ENCODE peak calls at places on chromosomes 13 and 19, in four cellular contexts. C is T-helper 17 cell, E is fibroblast of pulmonary artery, L is midbrain. D is an unnamed sample.

GRCh38 chr19:410243-410781 is 1.4 kb upstream of the C2CD4C start:
- DNase-seq in C (no peak), E (no peak), L (no peak), D (no peak)

GRCh38 chr19:13006431-13007281 is 11.4 kb downstream of the NFIX start:
- DNase-seq in C (no peak), E (no peak), L (no peak), D (no peak)

GRCh38 chr19:40282920-40283319 is 2.2 kb downstream of the AKT2 start:
- DNase-seq in C (no peak), E (no peak), L (no peak), D (no peak)

GRCh38 chr19:34985249-34986022 is 14.7 kb upstream of the GRAMD1A start:
- DNase-seq in C (no peak), E (peak; percentile 81), L (no peak), D (no peak)

GRCh38 chr13:97810152-97810551 is 143.3 kb upstream of the IPO5 start:
- DNase-seq in C (no peak), E (peak; percentile 50), L (peak; percentile 30), D (no peak)

GRCh38 chr13:98525852-98526512 is 50.9 kb downstream of the STK24 start:
- DNase-seq in C (no peak), E (no peak), L (no peak), D (no peak)

GRCh38 chr13:101149735-101150380 is 266.4 kb downstream of the NALCN start:
- DNase-seq in C (no peak), E (peak; percentile 60), L (no peak), D (peak; percentile 24)

GRCh38 chr13:113926301-113926761 is 47.5 kb downstream of the C13orf46 start:
- DNase-seq in C (no peak), E (peak; percentile 40), L (no peak), D (no peak)

GRCh38 chr13:27450921-27451461 is 627 bp upstream of the MTIF3 start:
- DNase-seq in C (peak; percentile 39), E (peak; percentile 49), L (no peak), D (no peak)

GRCh38 chr19:7534531-7534980 is 961 bp upstream of the PNPLA6 start:
- DNase-seq in C (no peak), E (peak; percentile 76), L (peak; percentile 71), D (peak; percentile 55)

GRCh38 chr19:19541572-19541971 is 3.5 kb downstream of the CILP2 start:
- DNase-seq in C (no peak), E (no peak), L (no peak), D (no peak)